ENCODE peak calls at places on chromosomes 13 and 19, in ten cellular contexts. G is K562, V is kidney epithelial cell, Q is dorsolateral prefrontal cortex, C is IMR-90, W is heart right ventricle, J is psoas muscle, B is kidney, Z is fibroblast of mammary gland, K is AG04450. R is an unnamed sample.

GRCh38 chr19:4102339-4103072 is 21.4 kb downstream of the MAP2K2 start:
- DNase-seq in G (no peak), B (peak), K (no peak), Z (no peak), Q (no peak), J (no peak), W (no peak), V (no peak), C (no peak), R (no peak)

GRCh38 chr13:32159147-32159869 is 127.7 kb downstream of the FRY start:
- DNase-seq in J (no peak), K (no peak), B (no peak), Z (no peak), C (peak), Q (no peak), G (no peak), V (no peak), W (peak), R (no peak)

GRCh38 chr13:102903659-102904407 is 58.0 kb downstream of the ERCC5 start:
- DNase-seq in Q (no peak), B (no peak), C (peak), K (no peak), V (no peak), G (peak), Z (peak), J (no peak), W (no peak), R (peak)

GRCh38 chr13:113273856-113274590 is 23.0 kb upstream of the LAMP1 start:
- DNase-seq in G (peak), B (no peak), Q (no peak), K (no peak), W (no peak), J (no peak), V (peak), Z (peak), C (peak), R (peak)

GRCh38 chr13:114148521-114148855 is 16.1 kb upstream of the RASA3 start:
- DNase-seq in Z (no peak), W (no peak), B (peak), J (no peak), Q (no peak), G (no peak), C (no peak), K (no peak), V (no peak), R (no peak)

GRCh38 chr19:9797871-9798270 is 21.0 kb downstream of the FBXL12 start:
- DNase-seq in Z (no peak), G (no peak), B (no peak), W (no peak), V (no peak), K (no peak), C (no peak), Q (no peak), J (no peak), R (peak)

GRCh38 chr13:111249637-111250360 is 70.6 kb upstream of the TEX29 start:
- DNase-seq in J (no peak), G (no peak), B (no peak), K (no peak), Z (no peak), W (no peak), C (no peak), Q (no peak), V (no peak), R (no peak)

GRCh38 chr19:33819875-33820781 is 23.5 kb downstream of the KCTD15 start:
- DNase-seq in J (peak), G (peak), Q (peak), B (peak), V (no peak), K (no peak), Z (peak), C (peak), W (peak), R (peak)

GRCh38 chr19:52520013-52520412 is 7.5 kb upstream of the ZNF808 start:
- DNase-seq in W (no peak), J (no peak), G (peak), V (no peak), B (no peak), K (no peak), Q (no peak), Z (no peak), C (no peak), R (no peak)

GRCh38 chr13:73993661-73994060 is 140.5 kb downstream of the KLF12 start:
- DNase-seq in V (no peak), W (no peak), G (no peak), K (no peak), J (no peak), Z (no peak), C (no peak), B (no peak), Q (no peak), R (no peak)

GRCh38 chr13:112968380-112968909 is 569 bp upstream of the MCF2L start:
- DNase-seq in B (peak), G (no peak), W (no peak), C (no peak), J (peak), V (no peak), Z (no peak), Q (peak), K (no peak), R (no peak)

GRCh38 chr19:37009871-37010270 is 68.4 kb upstream of the ZNF420 start:
- DNase-seq in Q (no peak), B (no peak), V (no peak), C (no peak), J (no peak), W (no peak), K (no peak), G (no peak), Z (no peak), R (no peak)
- H3K4me3 ChIP-seq in Q (no peak), B (no peak), V (no peak), C (no peak), J (no peak), W (no peak), K (no peak), G (no peak), Z (no peak), R (no peak)

GRCh38 chr13:54301085-54301484 is 1272.5 kb downstream of the OLFM4 start:
- DNase-seq in G (no peak), Z (no peak), Q (no peak), V (no peak), J (no peak), K (no peak), B (no peak), C (no peak), W (no peak), R (no peak)

DNA sequence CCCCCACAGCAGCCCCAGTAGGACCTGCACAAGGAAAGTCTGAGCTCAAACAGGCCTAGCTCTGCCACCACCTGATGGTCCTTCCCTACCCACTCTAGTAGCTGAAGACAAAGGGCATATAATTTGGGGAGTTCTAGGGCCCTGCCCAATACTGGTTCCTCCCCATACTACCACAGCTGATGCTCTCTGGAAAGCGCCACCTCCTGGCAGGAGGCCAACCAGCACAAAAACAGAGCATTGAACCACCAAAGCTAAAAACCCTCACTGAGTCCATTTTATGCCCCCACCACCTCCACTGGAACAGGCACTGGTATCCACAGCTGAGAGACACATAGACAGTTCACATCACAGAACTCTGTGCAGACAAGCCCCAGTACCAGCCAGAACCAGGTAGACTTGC is 1276.8 kb downstream of the OLFM4 start:
- DNase-seq in W (no peak), C (no peak), B (no peak), V (no peak), Z (no peak), K (no peak), J (no peak), Q (no peak), G (no peak), R (no peak)
- TF ChIP-seq CTCF in W (no peak), C (no peak), B (no peak), V (no peak), Z (no peak), K (no peak), J (no peak), Q (no peak), G (no peak), R (no peak)

DNA sequence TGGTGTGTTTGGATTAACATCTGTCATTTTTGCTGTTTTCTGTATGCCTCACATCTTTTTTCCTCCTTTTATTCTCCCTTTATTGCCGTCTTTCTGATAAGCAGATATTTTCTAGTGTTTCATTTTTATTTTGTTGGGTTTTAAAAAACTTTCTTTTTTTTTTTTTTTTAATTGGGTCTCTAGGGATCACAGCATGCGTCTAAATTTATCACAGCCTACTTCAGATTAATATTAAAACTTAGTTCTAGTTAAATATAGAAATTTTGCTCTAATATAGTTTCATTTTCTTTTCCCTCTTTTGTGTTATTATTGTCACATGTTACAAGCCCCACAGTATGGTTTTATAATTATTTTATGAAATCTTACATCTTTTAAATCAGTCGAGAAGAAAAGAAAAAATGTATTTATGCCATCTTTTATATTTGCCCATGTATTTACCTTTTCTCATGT is 52.7 kb downstream of the SIPA1L3 start:
- DNase-seq in J (no peak), Q (no peak), Z (no peak), V (no peak), W (no peak), C (no peak), K (no peak), B (no peak), G (no peak), R (no peak)
- H3K4me3 ChIP-seq in J (no peak), Q (no peak), Z (no peak), V (no peak), W (no peak), C (no peak), K (no peak), B (no peak), G (no peak), R (no peak)

GRCh38 chr19:55619264-55619663 is 5.1 kb downstream of the ZNF784 start:
- DNase-seq in W (no peak), J (no peak), Q (no peak), V (no peak), B (no peak), Z (no peak), G (no peak), C (peak), K (no peak), R (no peak)
- TF ChIP-seq CTCF in W (no peak), J (no peak), Q (no peak), V (no peak), B (no peak), Z (no peak), G (no peak), C (no peak), K (no peak), R (no peak)

GRCh38 chr13:95267662-95268369 is 33.4 kb downstream of the ABCC4 start:
- DNase-seq in G (peak), B (peak), W (no peak), Q (no peak), V (peak), Z (peak), C (peak), K (peak), J (no peak), R (peak)
- H3K4me3 ChIP-seq in G (no peak), B (peak), W (no peak), Q (no peak), V (no peak), Z (no peak), C (no peak), K (no peak), J (no peak), R (no peak)

R was measured in bronchial epithelial cell.